ENCODE peak calls at places on chromosomes 5 and 9, in four cellular contexts. One of them, this sample, is unnamed.

GRCh38 chr5:170627271-170627670 is 123.5 kb downstream of the KCNIP1 start:
- DNase-seq in H1: no peak
- DNase-seq in K562: no peak
- DNase-seq in HepG2: no peak
- DNase-seq in this sample: no peak

GRCh38 chr5:175470756-175471155 is 7.6 kb upstream of the SFXN1 start:
- DNase-seq in H1: no peak
- DNase-seq in K562: no peak
- DNase-seq in HepG2: no peak
- DNase-seq in this sample: no peak

GRCh38 chr5:72268753-72269410 is 51.2 kb downstream of the MRPS27 start:
- DNase-seq in H1: peak; percentile 58
- DNase-seq in HepG2: peak; percentile 48
- DNase-seq in K562: peak; percentile 42
- DNase-seq in this sample: no peak

GRCh38 chr5:142358648-142359047 is 33.8 kb upstream of the SPRY4 start:
- DNase-seq in H1: no peak
- DNase-seq in K562: no peak
- DNase-seq in HepG2: no peak
- DNase-seq in this sample: no peak

GRCh38 chr9:134303601-134304000 is 22.7 kb upstream of the RXRA start:
- DNase-seq in H1: no peak
- DNase-seq in K562: no peak
- DNase-seq in HepG2: no peak
- DNase-seq in this sample: no peak

GRCh38 chr5:36177715-36178556 is 26.0 kb downstream of the SKP2 start:
- DNase-seq in H1: no peak
- DNase-seq in K562: no peak
- DNase-seq in HepG2: peak; percentile 48
- DNase-seq in this sample: peak; percentile 13

GRCh38 chr5:135399838-135400542 is 959 bp upstream of the MACROH2A1 start:
- DNase-seq in H1: peak; percentile 74
- DNase-seq in K562: no peak
- DNase-seq in HepG2: no peak
- DNase-seq in this sample: no peak

GRCh38 chr9:113387560-113388230 is 10.9 kb upstream of the HDHD3 start:
- DNase-seq in K562: no peak
- DNase-seq in H1: no peak
- DNase-seq in HepG2: peak; percentile 91
- DNase-seq in this sample: no peak

GRCh38 chr5:57174128-57174849 is 430 bp downstream of the GPBP1 start:
- DNase-seq in H1: no peak
- DNase-seq in K562: no peak
- DNase-seq in HepG2: no peak
- DNase-seq in this sample: peak; percentile 36

GRCh38 chr9:129888085-129888808 is 53.0 kb downstream of the USP20 start:
- DNase-seq in K562: peak; percentile 58
- DNase-seq in H1: no peak
- DNase-seq in HepG2: no peak
- DNase-seq in this sample: no peak

GRCh38 chr9:88920645-88921044 is 70.6 kb upstream of the S1PR3 start:
- DNase-seq in HepG2: no peak
- DNase-seq in K562: no peak
- DNase-seq in H1: no peak
- DNase-seq in this sample: peak; percentile 11

GRCh38 chr5:99664972-99665371 is 736.2 kb upstream of the CHD1 start:
- DNase-seq in K562: no peak
- DNase-seq in HepG2: no peak
- DNase-seq in H1: no peak
- DNase-seq in this sample: no peak

GRCh38 chr5:59763545-59763944 is 130.0 kb downstream of the PDE4D start:
- DNase-seq in HepG2: no peak
- DNase-seq in H1: no peak
- DNase-seq in K562: no peak
- DNase-seq in this sample: no peak

DNA sequence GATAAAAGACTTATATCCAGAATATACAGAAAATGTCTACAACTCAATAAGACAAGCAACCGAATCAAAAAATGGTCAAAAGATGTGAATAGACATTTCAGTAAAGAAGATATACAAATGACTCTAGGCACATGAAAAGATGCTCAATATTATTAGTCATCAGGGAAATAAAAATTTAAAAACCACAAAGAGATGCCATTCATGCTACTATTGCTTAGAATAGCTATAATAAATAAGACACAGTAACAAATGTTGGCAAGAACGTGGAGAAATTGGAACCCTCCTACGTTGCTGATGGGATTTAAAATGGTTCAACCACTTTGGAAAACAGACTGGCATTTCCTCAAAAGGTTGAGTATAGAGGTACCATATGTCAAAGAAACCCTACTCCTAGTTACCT is 39.8 kb downstream of the POLK start:
- DNase-seq in HepG2: no peak
- DNase-seq in H1: no peak
- DNase-seq in K562: no peak
- DNase-seq in this sample: no peak
- TF ChIP-seq CEBPB in HepG2: no peak
- TF ChIP-seq CEBPB in H1: no peak
- TF ChIP-seq CEBPB in K562: no peak
- TF ChIP-seq CEBPB in this sample: no peak

GRCh38 chr5:117077142-117077541 is 502.5 kb upstream of the SEMA6A start:
- DNase-seq in HepG2: peak; percentile 3
- DNase-seq in H1: no peak
- DNase-seq in K562: no peak
- DNase-seq in this sample: no peak
- TF ChIP-seq RNF2 in HepG2: no peak
- TF ChIP-seq RNF2 in H1: no peak
- TF ChIP-seq RNF2 in K562: no peak
- TF ChIP-seq RNF2 in this sample: no peak

GRCh38 chr5:132190161-132190817 is 37.4 kb downstream of the P4HA2 start:
- DNase-seq in K562: peak; percentile 65
- DNase-seq in H1: no peak
- DNase-seq in HepG2: peak; percentile 76
- DNase-seq in this sample: peak; percentile 80
- TF ChIP-seq CEBPB in K562: no peak
- TF ChIP-seq CEBPB in H1: no peak
- TF ChIP-seq CEBPB in HepG2: no peak
- TF ChIP-seq CEBPB in this sample: no peak

GRCh38 chr5:120843390-120843980 is 379.4 kb downstream of the PRR16 start:
- DNase-seq in HepG2: no peak
- DNase-seq in K562: no peak
- DNase-seq in H1: no peak
- DNase-seq in this sample: no peak

GRCh38 chr5:120841830-120842229 is 377.7 kb downstream of the PRR16 start:
- DNase-seq in HepG2: no peak
- DNase-seq in K562: no peak
- DNase-seq in H1: no peak
- DNase-seq in this sample: no peak
- TF ChIP-seq RNF2 in HepG2: no peak
- TF ChIP-seq RNF2 in K562: no peak
- TF ChIP-seq RNF2 in H1: no peak
- TF ChIP-seq RNF2 in this sample: no peak

GRCh38 chr9:6564370-6564769 is 81.2 kb downstream of the GLDC start:
- DNase-seq in HepG2: no peak
- DNase-seq in H1: no peak
- DNase-seq in K562: no peak
- DNase-seq in this sample: no peak
- TF ChIP-seq CEBPB in HepG2: no peak
- TF ChIP-seq CEBPB in H1: no peak
- TF ChIP-seq CEBPB in K562: no peak
- TF ChIP-seq CEBPB in this sample: no peak

GRCh38 chr9:121529237-121529987 is 29.8 kb upstream of the GGTA1 start:
- DNase-seq in H1: no peak
- DNase-seq in K562: no peak
- DNase-seq in HepG2: no peak
- DNase-seq in this sample: peak; percentile 42
- TF ChIP-seq RNF2 in H1: no peak
- TF ChIP-seq RNF2 in K562: no peak
- TF ChIP-seq RNF2 in HepG2: no peak
- TF ChIP-seq RNF2 in this sample: no peak

GRCh38 chr5:96880402-96881164 is 4.3 kb downstream of the ERAP2 start:
- DNase-seq in K562: no peak
- DNase-seq in HepG2: no peak
- DNase-seq in H1: no peak
- DNase-seq in this sample: peak; percentile 58
- TF ChIP-seq CEBPB in K562: no peak
- TF ChIP-seq CEBPB in HepG2: no peak
- TF ChIP-seq CEBPB in H1: no peak
- TF ChIP-seq CEBPB in this sample: no peak

GRCh38 chr9:8287970-8288369 is 488.4 kb upstream of the DMAC1 start:
- DNase-seq in HepG2: no peak
- DNase-seq in H1: no peak
- DNase-seq in K562: no peak
- DNase-seq in this sample: no peak
- TF ChIP-seq RNF2 in HepG2: no peak
- TF ChIP-seq RNF2 in H1: no peak
- TF ChIP-seq RNF2 in K562: no peak
- TF ChIP-seq RNF2 in this sample: no peak

This sample was measured in A549.